ENCODE peak calls at places on chromosomes 1 and 21, in five cellular contexts. Y, R, B, T and V are unnamed samples.

GRCh38 chr1:20829531-20829930 is 42.4 kb upstream of the HP1BP3 start:
- DNase-seq in Y (no peak), R (no peak), B (no peak), T (no peak), V (no peak)

GRCh38 chr21:41777934-41778815 is 11.3 kb upstream of the RIPK4 start:
- DNase-seq in Y (no peak), R (peak; percentile 82), B (no peak), T (peak; percentile 96), V (no peak)

GRCh38 chr1:35031103-35031452 is 667 bp downstream of the ZMYM6 start:
- DNase-seq in Y (no peak), R (peak; percentile 44), B (no peak), T (peak; percentile 72), V (no peak)

GRCh38 chr1:58902830-58903229 is 119.0 kb upstream of the JUN start:
- DNase-seq in Y (no peak), R (no peak), B (no peak), T (no peak), V (no peak)

GRCh38 chr21:46050651-46051378 is 47.1 kb upstream of the COL6A2 start:
- DNase-seq in Y (no peak), R (no peak), B (no peak), T (no peak), V (no peak)

GRCh38 chr1:175267716-175268416 is 75.3 kb upstream of the KIAA0040 start:
- DNase-seq in Y (no peak), R (peak; percentile 16), B (no peak), T (no peak), V (no peak)

GRCh38 chr1:204704794-204705492 is 19.4 kb upstream of the LRRN2 start:
- DNase-seq in Y (no peak), R (no peak), B (no peak), T (no peak), V (no peak)

GRCh38 chr1:118504867-118505266 is 319.8 kb upstream of the SPAG17 start:
- DNase-seq in Y (no peak), R (no peak), B (no peak), T (no peak), V (no peak)

GRCh38 chr1:7010534-7011200 is 225.4 kb downstream of the CAMTA1 start:
- DNase-seq in Y (no peak), R (no peak), B (no peak), T (no peak), V (no peak)

GRCh38 chr1:236523704-236524141 is at the start of gene LGALS8:
- DNase-seq in Y (peak; percentile 65), R (peak; percentile 84), B (peak; percentile 41), T (peak; percentile 94), V (peak; percentile 84)

GRCh38 chr1:46131727-46132528 is 501 bp downstream of the PIK3R3 start:
- DNase-seq in Y (no peak), R (peak; percentile 26), B (no peak), T (peak; percentile 75), V (no peak)

GRCh38 chr21:35428041-35428400 is 378.9 kb upstream of the RUNX1 start:
- DNase-seq in Y (no peak), R (peak; percentile 20), B (no peak), T (no peak), V (no peak)

GRCh38 chr1:209673631-209674417 is 1.4 kb upstream of the G0S2 start:
- DNase-seq in Y (no peak), R (no peak), B (no peak), T (no peak), V (no peak)

GRCh38 chr1:160471253-160471652 is 51.8 kb downstream of the SLAMF6 start:
- DNase-seq in Y (no peak), R (no peak), B (no peak), T (no peak), V (no peak)
- H3K4me3 ChIP-seq in Y (no peak overlapping the region), R (no peak overlapping the region), B (no peak overlapping the region), T (no peak overlapping the region), V (no peak overlapping the region)

GRCh38 chr1:150150511-150151021 is 850 bp downstream of the PLEKHO1 start:
- DNase-seq in Y (no peak), R (peak; percentile 47), B (no peak), T (no peak), V (peak; percentile 44)

GRCh38 chr1:150151291-150152181 is 1.8 kb downstream of the PLEKHO1 start:
- DNase-seq in Y (peak; percentile 35), R (no peak), B (no peak), T (no peak), V (peak; percentile 75)

GRCh38 chr1:150154143-150154542 is 4.4 kb downstream of the PLEKHO1 start:
- DNase-seq in Y (no peak), R (no peak), B (no peak), T (no peak), V (no peak)

GRCh38 chr1:150152182-150152536 is 2.4 kb downstream of the PLEKHO1 start:
- DNase-seq in Y (no peak), R (peak; percentile 21), B (no peak), T (no peak), V (no peak)

GRCh38 chr1:150152772-150153461 is 3.2 kb downstream of the PLEKHO1 start:
- DNase-seq in Y (no peak), R (peak; percentile 72), B (no peak), T (no peak), V (no peak)
- H3K4me3 ChIP-seq in Y (no peak overlapping the region), R (no peak overlapping the region), B (no peak overlapping the region), T (peak overlapping the region; percentile 54), V (no peak overlapping the region)

GRCh38 chr1:68254667-68255226 is 22.4 kb upstream of the WLS start:
- DNase-seq in Y (no peak), R (no peak), B (no peak), T (no peak), V (no peak)
- H3K4me3 ChIP-seq in Y (no peak overlapping the region), R (no peak overlapping the region), B (no peak overlapping the region), T (no peak overlapping the region), V (no peak overlapping the region)

DNA sequence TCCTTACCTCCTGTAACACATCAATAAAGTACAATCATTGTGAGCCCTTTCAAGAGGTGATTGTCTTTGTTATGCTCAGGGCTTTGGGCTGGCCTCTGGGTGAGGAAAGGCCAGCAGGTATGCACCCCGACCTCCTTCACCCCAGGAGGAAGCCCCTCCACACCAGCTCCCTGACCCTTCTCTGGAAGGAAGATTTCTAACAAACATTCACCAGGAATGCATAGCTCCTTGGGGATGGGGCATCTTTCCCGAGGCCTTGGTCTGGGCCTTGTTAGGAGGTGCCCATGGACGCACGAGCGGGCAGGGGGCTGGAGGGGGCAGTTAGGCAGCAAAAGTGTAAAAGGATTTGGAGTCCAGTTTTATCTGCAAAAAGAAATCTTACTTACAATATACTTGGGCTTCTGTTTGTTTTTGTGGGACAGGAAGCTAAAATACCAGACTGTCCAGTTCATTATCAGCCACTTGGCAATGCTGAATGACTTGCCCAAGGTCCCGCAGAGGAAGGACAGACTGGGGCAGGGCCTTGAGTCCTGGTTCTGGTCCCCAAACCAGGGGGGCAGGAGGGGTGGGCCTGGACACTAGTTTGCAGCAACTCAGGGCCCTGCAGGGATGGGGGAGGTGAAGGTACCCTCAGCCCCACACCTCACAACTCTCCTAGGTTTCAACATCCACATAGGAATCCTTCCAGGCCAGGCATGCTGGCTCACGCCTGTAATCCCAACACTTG is 10.1 kb downstream of the ZC3H12A start:
- DNase-seq in Y (no peak), R (no peak), B (no peak), T (no peak), V (no peak)
- H3K4me3 ChIP-seq in Y (no peak overlapping the region), R (no peak overlapping the region), B (no peak overlapping the region), T (no peak overlapping the region), V (no peak overlapping the region)